ENCODE peak calls at places on chromosomes 16 and 17, in seven cellular contexts. V, Z, X, L, M, U and H are unnamed samples.

GRCh38 chr16:31108035-31108793 is at the start of gene BCKDK:
- DNase-seq in X (peak; percentile 49), L (peak; percentile 62), M (peak; percentile 79), V (peak; percentile 77), U (peak; percentile 88), Z (no peak), H (peak; percentile 48)

GRCh38 chr17:8741366-8741765 is 3.3 kb downstream of the CCDC42 start:
- DNase-seq in L (no peak), X (no peak), V (no peak), U (no peak), M (no peak), Z (no peak), H (no peak)

GRCh38 chr17:59601130-59601529 is 18.6 kb upstream of the CLTC start:
- DNase-seq in L (no peak), Z (no peak), X (no peak), V (no peak), M (no peak), U (no peak), H (no peak)

GRCh38 chr16:23024044-23024443 is 125.2 kb downstream of the USP31 start:
- DNase-seq in L (no peak), V (no peak), Z (no peak), M (no peak), X (no peak), U (no peak), H (no peak)

GRCh38 chr17:19978206-19978802 is 676 bp upstream of the AKAP10 start:
- DNase-seq in Z (no peak), L (peak; percentile 8), M (no peak), V (no peak), U (no peak), X (no peak), H (no peak)

GRCh38 chr17:40314557-40314953 is 5.6 kb downstream of the RARA start:
- DNase-seq in L (peak; percentile 81), V (peak; percentile 4), U (no peak), M (peak; percentile 86), X (peak; percentile 81), Z (no peak), H (peak; percentile 83)

GRCh38 chr17:40457369-40457768 is 14.1 kb downstream of the IGFBP4 start:
- DNase-seq in U (no peak), Z (no peak), M (no peak), X (no peak), V (no peak), L (no peak), H (peak; percentile 4)

GRCh38 chr17:27525316-27525715 is 69.1 kb downstream of the KSR1 start:
- DNase-seq in V (no peak), L (peak; percentile 63), M (no peak), U (no peak), Z (no peak), X (no peak), H (peak; percentile 36)

GRCh38 chr16:87765473-87765775 is 362 bp downstream of the KLHDC4 start:
- DNase-seq in L (no peak), U (peak; percentile 68), M (no peak), X (no peak), V (no peak), Z (no peak), H (no peak)